ENCODE peak calls at places on chromosomes 4 and X, in five cellular contexts. V is tibial nerve, A is astrocyte of the cerebellum, I is lower leg skin, O is WERI-Rb-1. T is an unnamed sample.

GRCh38 chrX:10022580-10023245 is 55.6 kb downstream of the CLDN34 start:
- DNase-seq in V (no peak), A (peak), I (no peak), O (peak), T (no peak)

GRCh38 chr4:28555851-28556250 is 1695.2 kb downstream of the STIM2 start:
- DNase-seq in V (no peak), A (no peak), I (no peak), O (no peak), T (no peak)

GRCh38 chrX:1598021-1598875 is 6.8 kb downstream of the AKAP17A start:
- DNase-seq in V (peak), A (no peak), I (no peak), O (no peak), T (no peak)

GRCh38 chr4:168815373-168816345 is 194.4 kb downstream of the CBR4 start:
- DNase-seq in V (no peak), A (peak), I (no peak), O (no peak), T (no peak)

GRCh38 chrX:137565921-137566745 is at the start of gene ZIC3:
- DNase-seq in V (no peak), A (peak), I (peak), O (no peak), T (peak)

GRCh38 chr4:134313591-134313990 is 112.0 kb upstream of the PABPC4L start:
- DNase-seq in V (no peak), A (no peak), I (no peak), O (no peak), T (no peak)

GRCh38 chr4:54230479-54231418 is 1.7 kb downstream of the PDGFRA start:
- DNase-seq in V (no peak), A (no peak), I (peak), O (no peak), T (no peak)

GRCh38 chrX:133535066-133535465 is 119.8 kb upstream of the GPC4 start:
- DNase-seq in V (no peak), A (no peak), I (no peak), O (no peak), T (no peak)

GRCh38 chr4:147059064-147059731 is 113.5 kb upstream of the TTC29 start:
- DNase-seq in V (no peak), A (no peak), I (no peak), O (no peak), T (no peak)

GRCh38 chr4:186134254-186134653 is 29.8 kb downstream of the FAM149A start:
- DNase-seq in V (no peak), A (no peak), I (no peak), O (no peak), T (no peak)

GRCh38 chrX:1239681-1240142 is 27.3 kb upstream of the CRLF2 start:
- DNase-seq in V (peak), A (no peak), I (peak), O (no peak), T (no peak)

GRCh38 chr4:102815981-102816380 is 11.4 kb downstream of the UBE2D3 start:
- DNase-seq in V (no peak), A (peak), I (no peak), O (no peak), T (no peak)

GRCh38 chrX:19760841-19761512 is 126.4 kb downstream of the SH3KBP1 start:
- DNase-seq in V (no peak), A (no peak), I (no peak), O (no peak), T (no peak)

GRCh38 chrX:34918091-34918736 is 24.4 kb upstream of the FAM47B start:
- DNase-seq in V (no peak), A (peak), I (no peak), O (no peak), T (no peak)

GRCh38 chrX:130869239-130869638 is 33.8 kb downstream of the ENOX2 start:
- DNase-seq in V (no peak), A (no peak), I (no peak), O (no peak), T (no peak)

GRCh38 chrX:34656842-34657780 is at the start of gene TMEM47:
- DNase-seq in V (peak), A (no peak), I (peak), O (peak), T (peak)

GRCh38 chr4:37889849-37890500 is 909 bp upstream of the TBC1D1 start:
- DNase-seq in V (no peak), A (no peak), I (no peak), O (no peak), T (no peak)

GRCh38 chr4:163331629-163332360 is 601 bp downstream of the NPY1R start:
- DNase-seq in V (no peak), A (no peak), I (no peak), O (peak), T (peak)
- TF ChIP-seq CTCF in V (peak), A (peak), I (no peak), O (peak), T (no peak)

GRCh38 chr4:81688085-81688484 is 216.4 kb upstream of the RASGEF1B start:
- DNase-seq in V (no peak), A (no peak), I (no peak), O (peak), T (no peak)
- TF ChIP-seq CTCF in V (no peak), A (no peak), I (no peak), O (peak), T (no peak)

GRCh38 chr4:119858176-119858575 is 208.5 kb downstream of the MAD2L1 start:
- DNase-seq in V (no peak), A (no peak), I (no peak), O (no peak), T (no peak)

GRCh38 chr4:119851649-119852048 is 215.0 kb downstream of the MAD2L1 start:
- DNase-seq in V (no peak), A (no peak), I (no peak), O (no peak), T (no peak)

GRCh38 chr4:119854364-119854763 is 212.3 kb downstream of the MAD2L1 start:
- DNase-seq in V (no peak), A (no peak), I (no peak), O (no peak), T (no peak)
- TF ChIP-seq CTCF in V (no peak), A (no peak), I (no peak), O (no peak), T (no peak)

DNA sequence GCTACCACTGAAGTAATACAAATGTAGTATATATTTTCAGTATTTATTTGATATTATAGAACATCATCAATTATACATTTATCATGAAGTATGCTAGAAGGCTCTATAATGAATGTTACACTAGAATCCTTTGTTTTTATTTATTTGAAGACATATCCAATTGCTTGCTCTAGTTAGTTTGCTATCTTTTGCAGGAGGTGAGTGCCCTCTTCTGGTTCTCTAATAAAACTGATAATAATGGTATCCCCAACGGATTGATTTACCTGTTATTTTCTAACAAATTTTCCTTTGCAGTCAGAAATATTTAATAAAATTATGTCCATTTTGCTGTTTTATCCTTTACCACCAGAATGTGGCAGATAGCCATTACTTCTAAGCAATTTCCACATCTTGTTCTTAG is 274.3 kb upstream of the TACR3 start:
- DNase-seq in V (no peak), A (no peak), I (no peak), O (no peak), T (no peak)
- TF ChIP-seq CTCF in V (no peak), A (peak), I (no peak), O (peak), T (no peak)

DNA sequence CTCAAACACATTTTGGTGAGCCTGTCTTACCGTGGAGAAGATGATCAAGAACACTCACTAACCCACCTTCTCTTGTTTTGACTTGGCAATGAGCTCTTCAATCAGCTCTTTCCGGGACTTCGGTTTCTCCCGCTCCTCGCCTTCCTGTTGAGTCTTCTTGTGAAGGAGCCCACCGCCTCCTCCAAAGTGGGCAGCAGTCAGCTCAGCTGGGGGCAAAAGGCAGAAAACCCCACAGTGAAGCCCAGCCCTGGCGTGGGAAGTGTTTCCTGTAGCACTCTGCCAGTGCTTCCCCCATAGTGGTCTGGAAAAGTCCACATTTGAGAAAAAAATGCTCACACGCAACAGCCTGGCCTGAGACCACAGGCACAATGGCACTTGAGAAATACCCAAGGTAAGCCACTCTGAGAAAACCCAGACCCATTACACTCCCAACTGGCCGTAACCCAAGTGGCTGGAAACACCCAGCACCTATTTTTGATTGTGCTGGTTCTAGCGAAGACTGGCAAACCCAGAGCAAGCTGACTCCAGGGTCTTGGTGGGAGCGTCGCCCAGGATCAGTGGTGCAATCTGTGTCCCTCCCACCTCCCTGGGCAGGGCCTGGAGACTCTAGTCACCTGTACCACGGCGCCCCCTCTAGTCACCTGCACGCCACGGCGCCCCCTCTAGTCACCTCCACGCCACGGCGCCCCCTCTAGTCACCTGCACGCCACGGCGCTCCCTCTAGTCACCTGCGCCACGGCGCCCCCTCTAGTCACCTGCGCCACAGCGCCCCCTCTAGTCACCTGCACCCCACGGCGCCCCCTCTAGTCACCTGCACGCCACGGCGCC is 8.6 kb downstream of the NOP14 start:
- DNase-seq in V (no peak), A (no peak), I (no peak), O (peak), T (no peak)
- TF ChIP-seq CTCF in V (no peak), A (no peak), I (no peak), O (peak), T (no peak)

DNA sequence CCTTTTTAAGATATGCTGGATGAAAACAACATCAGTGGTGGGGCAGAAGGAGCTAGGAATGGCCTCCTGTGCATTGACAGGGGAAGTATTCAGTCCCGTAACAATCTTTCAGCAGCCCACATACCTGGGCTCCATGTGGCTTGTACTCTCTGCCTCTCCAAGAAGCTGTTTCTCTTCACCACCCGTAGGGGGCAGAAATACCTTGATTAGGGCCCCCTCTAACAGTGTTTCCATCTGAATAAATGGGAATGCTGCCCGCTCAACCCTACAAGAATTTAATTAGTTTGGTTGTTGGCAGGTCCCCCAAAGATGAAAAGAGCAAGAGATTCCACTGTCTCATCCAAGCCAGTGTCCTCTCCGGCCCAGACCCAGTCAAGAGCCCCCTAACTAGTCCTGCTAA is 155.2 kb downstream of the SMIM20 start:
- DNase-seq in V (no peak), A (no peak), I (no peak), O (peak), T (no peak)
- TF ChIP-seq CTCF in V (no peak), A (peak), I (no peak), O (peak), T (peak)

GRCh38 chr4:18021720-18022571 is at the start of gene LCORL:
- DNase-seq in V (peak), A (peak), I (peak), O (peak), T (peak)
- TF ChIP-seq CTCF in V (no peak), A (no peak), I (no peak), O (peak), T (no peak)

DNA sequence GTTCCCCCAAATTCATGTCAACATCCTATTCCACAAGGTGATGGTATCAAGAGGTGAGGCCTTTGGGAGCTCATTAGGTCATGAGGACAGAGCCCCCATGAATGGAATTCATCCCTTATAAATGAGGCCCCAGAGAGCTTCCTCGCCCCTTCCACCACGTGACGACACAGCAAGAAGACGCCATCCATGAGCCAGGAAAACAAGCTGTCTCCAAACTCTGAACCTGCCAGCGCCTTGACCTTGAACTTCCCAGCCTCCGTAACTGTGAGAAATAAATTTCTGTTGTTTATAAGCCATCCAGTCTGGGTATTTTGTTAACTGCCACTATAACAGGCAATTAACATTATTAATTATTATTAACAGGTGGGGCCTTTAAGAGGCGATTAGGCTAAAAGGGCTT is 5.8 kb downstream of the AGA start:
- DNase-seq in V (no peak), A (no peak), I (no peak), O (no peak), T (no peak)
- TF ChIP-seq CTCF in V (no peak), A (no peak), I (no peak), O (no peak), T (no peak)

GRCh38 chrX:73850124-73851013 is 287.4 kb downstream of the CHIC1 start:
- DNase-seq in V (no peak), A (peak), I (no peak), O (no peak), T (no peak)
- TF ChIP-seq CTCF in V (no peak), A (peak), I (no peak), O (peak), T (no peak)